ENCODE peak calls at places on chromosome 6, in ten cellular contexts. Q is heart right ventricle; K is CD8-positive, alpha-beta T cell; E is left ventricle myocardium inferior; L is aorta; B is fibroblast of lung; N is SK-N-SH; O is GM12878; T is pancreas; Z is osteoblast. H is an unnamed sample.

GRCh38 chr6:122323361-122323760 is 76.1 kb upstream of the HSF2 start:
- DNase-seq in Q (no peak), N (no peak), Z (no peak), B (no peak), L (no peak), K (no peak), T (no peak), O (no peak), E (no peak), H (no peak)

GRCh38 chr6:63904844-63905243 is 269.2 kb downstream of the PHF3 start:
- DNase-seq in N (no peak), E (no peak), Q (no peak), K (no peak), B (peak; percentile 80), L (no peak), O (no peak), T (no peak), Z (no peak), H (no peak)

GRCh38 chr6:167856999-167857660 is 30.4 kb downstream of the AFDN start:
- DNase-seq in L (no peak), E (no peak), Q (no peak), Z (no peak), B (peak; percentile 64), K (no peak), O (peak; percentile 28), T (no peak), N (no peak), H (no peak)

GRCh38 chr6:111691345-111692225 is 85.9 kb upstream of the TRAF3IP2 start:
- DNase-seq in E (no peak), Q (no peak), Z (no peak), N (peak; percentile 76), T (no peak), K (no peak), B (no peak), O (no peak), L (no peak), H (no peak)

GRCh38 chr6:28336284-28337024 is 506 bp upstream of the ZSCAN31 start:
- DNase-seq in Q (no peak), N (peak; percentile 35), L (no peak), T (no peak), K (peak; percentile 4), E (no peak), B (peak; percentile 72), O (peak; percentile 53), Z (no peak), H (no peak)

GRCh38 chr6:26389349-26389799 is 6.5 kb downstream of the BTN2A2 start:
- DNase-seq in E (no peak), Q (no peak), O (no peak), T (no peak), K (no peak), L (no peak), B (no peak), N (no peak), Z (no peak), H (no peak)

GRCh38 chr6:28209753-28210535 is 15.1 kb upstream of the ZSCAN9 start:
- DNase-seq in B (no peak), K (no peak), L (no peak), Z (no peak), Q (no peak), N (no peak), O (no peak), E (no peak), T (no peak), H (no peak)

GRCh38 chr6:114167583-114168576 is 174.9 kb downstream of the HS3ST5 start:
- DNase-seq in Q (no peak), O (no peak), K (no peak), Z (no peak), E (no peak), T (no peak), N (no peak), B (no peak), L (no peak), H (no peak)

GRCh38 chr6:28252507-28252975 is 472 bp upstream of the ZKSCAN4 start:
- DNase-seq in B (no peak), Z (no peak), E (no peak), L (no peak), T (no peak), K (no peak), N (peak; percentile 41), O (no peak), Q (no peak), H (no peak)

GRCh38 chr6:36351152-36351571 is 14.5 kb upstream of the BNIP5 start:
- DNase-seq in L (no peak), O (no peak), K (no peak), Z (peak; percentile 74), T (no peak), Q (no peak), N (no peak), B (peak; percentile 89), E (no peak), H (no peak)

GRCh38 chr6:144234399-144234798 is 50.7 kb upstream of the UTRN start:
- DNase-seq in K (no peak), N (no peak), L (no peak), Q (no peak), T (no peak), B (no peak), E (no peak), O (no peak), Z (no peak), H (no peak)

GRCh38 chr6:35486005-35486925 is 10.6 kb downstream of the TEAD3 start:
- DNase-seq in E (peak; percentile 36), O (no peak), N (peak; percentile 25), L (peak; percentile 56), K (no peak), T (peak; percentile 79), Q (peak; percentile 45), B (no peak), Z (no peak), H (peak; percentile 80)

GRCh38 chr6:15793288-15793687 is 130.5 kb upstream of the DTNBP1 start:
- DNase-seq in N (no peak), E (no peak), Z (no peak), K (no peak), O (no peak), B (peak; percentile 70), T (no peak), Q (no peak), L (no peak), H (no peak)

GRCh38 chr6:71181565-71181964 is 107.0 kb upstream of the OGFRL1 start:
- DNase-seq in B (peak; percentile 95), Q (no peak), E (no peak), K (no peak), O (no peak), Z (peak; percentile 45), L (no peak), T (no peak), N (no peak), H (no peak)

GRCh38 chr6:105844275-105844848 is 241.8 kb upstream of the PRDM1 start:
- DNase-seq in E (peak; percentile 64), K (no peak), Q (peak; percentile 58), N (no peak), T (no peak), B (no peak), L (peak; percentile 67), Z (no peak), O (no peak), H (peak; percentile 20)

GRCh38 chr6:41733707-41734665 is 1.4 kb downstream of the TFEB start:
- DNase-seq in B (peak; percentile 67), K (peak; percentile 63), N (peak; percentile 93), L (peak; percentile 83), O (peak; percentile 63), T (peak; percentile 84), Z (peak; percentile 99), E (peak; percentile 81), Q (peak; percentile 78), H (peak; percentile 95)

GRCh38 chr6:14458669-14459266 is 341.2 kb downstream of the CD83 start:
- DNase-seq in L (no peak), Z (peak; percentile 83), N (no peak), O (no peak), E (no peak), T (no peak), B (peak; percentile 94), K (no peak), Q (no peak), H (no peak)

GRCh38 chr6:109242923-109243322 is 139.3 kb downstream of the CD164 start:
- DNase-seq in Q (no peak), B (no peak), T (no peak), Z (peak; percentile 90), N (no peak), L (no peak), E (no peak), K (no peak), O (no peak), H (no peak)

GRCh38 chr6:135586844-135587243 is 89.3 kb upstream of the AHI1 start:
- DNase-seq in T (no peak), O (peak; percentile 21), K (no peak), E (no peak), L (no peak), N (no peak), B (peak; percentile 95), Q (no peak), Z (no peak), H (no peak)

GRCh38 chr6:3316818-3317217 is 58.1 kb downstream of the PSMG4 start:
- DNase-seq in L (no peak), K (no peak), N (no peak), E (no peak), Q (no peak), T (no peak), O (no peak), B (no peak), Z (no peak), H (no peak)
- H3K27me3 ChIP-seq in L (no peaks in the 10 kb centered on the region), K (no peaks in the 10 kb centered on the region), N (peaks cover 83% of the 10 kb centered on the region), E (no peaks in the 10 kb centered on the region), Q (no peaks in the 10 kb centered on the region), T (no peaks in the 10 kb centered on the region), O (no peaks in the 10 kb centered on the region), B (peaks cover 24% of the 10 kb centered on the region), Z (no peaks in the 10 kb centered on the region), H (no peaks in the 10 kb centered on the region)

GRCh38 chr6:163711071-163711470 is 296.6 kb downstream of the QKI start:
- DNase-seq in Q (no peak), B (no peak), T (no peak), N (no peak), E (no peak), O (no peak), K (no peak), L (no peak), Z (no peak), H (no peak)
- H3K36me3 ChIP-seq in Q (no peaks in the 10 kb centered on the region), B (no peaks in the 10 kb centered on the region), T (no peaks in the 10 kb centered on the region), N (no peaks in the 10 kb centered on the region), E (no peaks in the 10 kb centered on the region), O (no peaks in the 10 kb centered on the region), K (no peaks in the 10 kb centered on the region), L (no peaks in the 10 kb centered on the region), Z (no peaks in the 10 kb centered on the region), H (no peaks in the 10 kb centered on the region)

DNA sequence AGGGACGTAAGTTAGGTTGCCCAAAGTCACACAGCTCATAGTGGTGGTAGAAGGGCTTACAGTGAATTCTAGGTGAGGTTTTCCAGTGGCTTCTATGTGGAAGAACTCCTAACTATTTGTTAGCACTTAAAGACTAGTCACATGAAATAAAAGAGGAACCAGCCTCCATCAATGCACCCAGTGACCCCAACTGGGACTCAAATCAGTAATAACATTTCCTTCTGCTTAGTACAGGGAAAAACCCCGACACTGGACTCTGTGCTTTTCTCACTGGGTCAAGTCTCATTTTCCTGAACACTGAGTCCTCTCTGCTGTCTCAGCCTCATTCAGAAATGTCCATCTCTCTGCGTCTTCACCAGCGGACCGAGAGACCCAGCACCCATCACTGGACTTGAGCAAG is 89.2 kb downstream of the SLC22A23 start:
- DNase-seq in K (no peak), T (no peak), Q (no peak), O (no peak), Z (no peak), E (no peak), B (no peak), L (no peak), N (no peak), H (no peak)
- H3K4me1 ChIP-seq in K (peaks cover 15% of the 10 kb centered on the region), T (peaks cover 40% of the 10 kb centered on the region), Q (no peaks in the 10 kb centered on the region), O (peaks cover 6% of the 10 kb centered on the region), Z (peaks cover 4% of the 10 kb centered on the region), E (peaks cover 4% of the 10 kb centered on the region), B (no peaks in the 10 kb centered on the region), L (no peaks in the 10 kb centered on the region), N (no peaks in the 10 kb centered on the region), H (no peaks in the 10 kb centered on the region)

GRCh38 chr6:133889557-133890301 is 816 bp downstream of the TCF21 start:
- DNase-seq in Q (peak; percentile 41), B (peak; percentile 23), L (peak; percentile 42), T (peak; percentile 56), O (no peak), Z (peak; percentile 90), K (no peak), N (peak; percentile 45), E (peak; percentile 36), H (peak; percentile 78)
- H3K27me3 ChIP-seq in Q (peaks cover 96% of the 10 kb centered on the region), B (no peaks in the 10 kb centered on the region), L (no peaks in the 10 kb centered on the region), T (no peaks in the 10 kb centered on the region), O (peaks cover 19% of the 10 kb centered on the region), Z (peaks cover 96% of the 10 kb centered on the region), K (peaks cover 35% of the 10 kb centered on the region), N (peaks cover 91% of the 10 kb centered on the region), E (peaks cover 99% of the 10 kb centered on the region), H (peaks cover 58% of the 10 kb centered on the region)